ENCODE peak calls at places on chromosomes 4 and X, in ten cellular contexts. R, W, K, M, U, Z, J, C, E and O are unnamed samples.

GRCh38 chrX:148459343-148459742 is 41.1 kb upstream of the AFF2 start:
- DNase-seq in K (no peak), C (no peak), U (no peak), J (no peak), W (no peak), M (no peak), R (no peak), Z (no peak), E (no peak), O (no peak)

GRCh38 chrX:46653482-46653881 is 79.9 kb downstream of the CHST7 start:
- DNase-seq in Z (peak), E (no peak), M (peak), R (no peak), C (no peak), J (no peak), K (no peak), U (no peak), W (no peak), O (no peak)

GRCh38 chrX:31301203-31301602 is 229.4 kb upstream of the FTHL17 start:
- DNase-seq in U (no peak), E (no peak), Z (no peak), J (no peak), K (no peak), R (no peak), C (no peak), W (no peak), M (no peak), O (no peak)

GRCh38 chrX:31653395-31653794 is 581.6 kb upstream of the FTHL17 start:
- DNase-seq in W (no peak), C (no peak), K (no peak), E (no peak), R (no peak), Z (no peak), M (no peak), U (no peak), J (no peak), O (no peak)

GRCh38 chr4:148215202-148215601 is 227.0 kb downstream of the NR3C2 start:
- DNase-seq in K (no peak), M (no peak), E (no peak), W (no peak), Z (no peak), J (no peak), R (peak), U (no peak), C (no peak), O (no peak)

GRCh38 chr4:123606946-123607542 is 210.4 kb downstream of the SPRY1 start:
- DNase-seq in Z (no peak), E (no peak), U (no peak), J (no peak), M (no peak), K (no peak), R (no peak), C (no peak), W (no peak), O (no peak)

GRCh38 chrX:3216581-3216980 is 129.9 kb downstream of the MXRA5 start:
- DNase-seq in Z (no peak), C (no peak), J (no peak), W (no peak), E (peak), R (no peak), K (no peak), M (no peak), U (no peak), O (peak)

GRCh38 chr4:177771645-177772044 is 329.4 kb upstream of the AGA start:
- DNase-seq in M (no peak), R (no peak), C (no peak), Z (no peak), K (no peak), U (no peak), W (no peak), E (no peak), J (no peak), O (no peak)

GRCh38 chr4:22877653-22878052 is 184.9 kb downstream of the GBA3 start:
- DNase-seq in W (no peak), U (no peak), M (no peak), Z (no peak), C (no peak), J (no peak), K (no peak), E (no peak), R (no peak), O (no peak)

GRCh38 chr4:48244665-48245064 is 25.0 kb downstream of the TEC start:
- DNase-seq in R (no peak), K (no peak), U (no peak), W (no peak), Z (no peak), C (no peak), E (no peak), M (no peak), J (no peak), O (no peak)

GRCh38 chr4:140233811-140234696 is 80.1 kb upstream of the MAML3 start:
- DNase-seq in U (no peak), R (peak), W (no peak), E (peak), C (no peak), J (no peak), M (no peak), K (no peak), Z (no peak), O (peak)

GRCh38 chr4:78566834-78567501 is 15.4 kb downstream of the ANXA3 start:
- DNase-seq in W (no peak), U (no peak), R (no peak), M (no peak), Z (no peak), J (no peak), E (peak), K (no peak), C (no peak), O (no peak)

GRCh38 chrX:16075087-16075486 is 48.3 kb upstream of the GRPR start:
- DNase-seq in R (no peak), Z (no peak), K (no peak), W (no peak), C (no peak), J (no peak), E (no peak), M (no peak), U (no peak), O (no peak)

GRCh38 chrX:80282535-80282934 is 137.7 kb upstream of the TENT5D start:
- DNase-seq in J (no peak), R (no peak), U (no peak), Z (no peak), C (no peak), M (no peak), K (no peak), E (peak), W (no peak), O (no peak)

GRCh38 chr4:126610933-126611332 is 1021.8 kb upstream of the INTU start:
- DNase-seq in U (no peak), M (no peak), W (no peak), E (no peak), R (no peak), J (no peak), K (no peak), Z (no peak), C (no peak), O (no peak)

GRCh38 chrX:104136241-104137019 is 20.4 kb downstream of the SLC25A53 start:
- DNase-seq in C (peak), U (peak), M (peak), K (peak), W (peak), R (peak), J (peak), E (peak), Z (peak), O (peak)

GRCh38 chr4:3773552-3774001 is 7.4 kb downstream of the ADRA2C start:
- DNase-seq in U (no peak), Z (no peak), E (no peak), M (no peak), R (no peak), K (no peak), C (no peak), W (no peak), J (no peak), O (no peak)

GRCh38 chrX:13669246-13669689 is 16.3 kb downstream of the TCEANC start:
- DNase-seq in Z (no peak), W (peak), R (peak), C (no peak), M (no peak), U (peak), J (peak), E (peak), K (no peak), O (peak)

GRCh38 chrX:153933751-153934472 is 925 bp downstream of the NAA10 start:
- DNase-seq in C (no peak), E (peak), Z (no peak), U (no peak), J (no peak), M (no peak), K (no peak), W (no peak), R (no peak), O (peak)

GRCh38 chr4:175376287-175376977 is 435.6 kb downstream of the GPM6A start:
- DNase-seq in M (peak), W (no peak), J (no peak), U (no peak), K (no peak), R (no peak), Z (no peak), C (no peak), E (no peak), O (no peak)

GRCh38 chr4:185424905-185425599 is 712 bp downstream of the UFSP2 start:
- DNase-seq in C (no peak), E (no peak), K (no peak), U (no peak), W (no peak), Z (no peak), R (peak), J (no peak), M (peak), O (peak)

GRCh38 chrX:136275553-136275952 is 24.4 kb upstream of the MAP7D3 start:
- DNase-seq in J (no peak), M (peak), Z (no peak), W (no peak), K (no peak), C (no peak), E (no peak), U (no peak), R (no peak), O (no peak)

GRCh38 chr4:105978684-105979296 is 83.5 kb downstream of the NPNT start:
- DNase-seq in M (no peak), R (peak), U (no peak), W (peak), C (no peak), J (no peak), E (peak), Z (no peak), K (no peak), O (peak)

GRCh38 chr4:102501176-102501634 is at the start of gene NFKB1:
- DNase-seq in E (peak), W (peak), Z (peak), M (peak), R (peak), K (peak), J (peak), U (peak), C (no peak), O (peak)

GRCh38 chrX:153438522-153438921 is 7.3 kb downstream of the TREX2 start:
- DNase-seq in K (no peak), W (no peak), U (no peak), J (no peak), E (peak), M (peak), Z (no peak), C (no peak), R (peak), O (peak)

GRCh38 chrX:136041254-136041812 is 56.1 kb downstream of the SLC9A6 start:
- DNase-seq in E (no peak), U (no peak), K (no peak), Z (no peak), J (no peak), M (no peak), R (no peak), W (no peak), C (no peak), O (no peak)

GRCh38 chrX:93695981-93696380 is 22.0 kb downstream of the FAM133A start:
- DNase-seq in K (no peak), C (no peak), U (no peak), Z (no peak), M (no peak), W (no peak), R (no peak), J (no peak), E (no peak), O (no peak)

GRCh38 chrX:119809185-119809666 is 17.8 kb upstream of the RPL39 start:
- DNase-seq in E (peak), M (no peak), W (no peak), U (no peak), K (no peak), Z (no peak), C (no peak), R (no peak), J (no peak), O (no peak)

GRCh38 chrX:133607419-133608348 is 192.4 kb upstream of the GPC4 start:
- DNase-seq in Z (no peak), J (no peak), C (no peak), U (no peak), E (peak), K (no peak), M (no peak), W (no peak), R (no peak), O (no peak)

GRCh38 chrX:14351889-14352288 is 177.4 kb upstream of the GLRA2 start:
- DNase-seq in J (no peak), W (no peak), U (no peak), R (no peak), K (no peak), Z (no peak), C (no peak), M (peak), E (no peak), O (no peak)

GRCh38 chr4:137674066-137674465 is 141.8 kb upstream of the PCDH18 start:
- DNase-seq in M (no peak), E (peak), K (no peak), R (no peak), J (no peak), Z (no peak), C (no peak), W (no peak), U (no peak), O (peak)

GRCh38 chrX:40984962-40985361 is 100.3 kb upstream of the USP9X start:
- DNase-seq in Z (no peak), C (no peak), M (no peak), E (no peak), W (no peak), R (no peak), J (no peak), U (no peak), K (no peak), O (no peak)

GRCh38 chr4:60718874-60719273 is 481.3 kb upstream of the ADGRL3 start:
- DNase-seq in C (no peak), Z (no peak), E (no peak), U (no peak), J (no peak), K (no peak), W (no peak), R (no peak), M (no peak), O (no peak)